ENCODE peak calls at places on chromosome 22, in six cellular contexts. One of them, this sample, is unnamed.

GRCh38 chr22:23696326-23696851 is 5.6 kb downstream of the RGL4 start:
- DNase-seq in HCT116: no peak
- DNase-seq in prostate gland: no peak
- DNase-seq in AG04450: no peak
- DNase-seq in GM12865: peak
- DNase-seq in right cardiac atrium: no peak
- DNase-seq in this sample: no peak

GRCh38 chr22:26410398-26410797 is 18.7 kb upstream of the ASPHD2 start:
- DNase-seq in prostate gland: no peak
- DNase-seq in HCT116: no peak
- DNase-seq in GM12865: no peak
- DNase-seq in right cardiac atrium: no peak
- DNase-seq in AG04450: no peak
- DNase-seq in this sample: no peak

GRCh38 chr22:46895753-46896152 is 133.3 kb downstream of the TBC1D22A start:
- DNase-seq in HCT116: no peak
- DNase-seq in AG04450: no peak
- DNase-seq in right cardiac atrium: no peak
- DNase-seq in prostate gland: no peak
- DNase-seq in GM12865: no peak
- DNase-seq in this sample: no peak

GRCh38 chr22:24117942-24118341 is 63.3 kb upstream of the SUSD2 start:
- DNase-seq in HCT116: no peak
- DNase-seq in prostate gland: no peak
- DNase-seq in GM12865: no peak
- DNase-seq in right cardiac atrium: no peak
- DNase-seq in AG04450: no peak
- DNase-seq in this sample: no peak

GRCh38 chr22:47401976-47402770 is 639.7 kb downstream of the TBC1D22A start:
- DNase-seq in right cardiac atrium: no peak
- DNase-seq in prostate gland: no peak
- DNase-seq in HCT116: no peak
- DNase-seq in AG04450: no peak
- DNase-seq in GM12865: no peak
- DNase-seq in this sample: no peak

GRCh38 chr22:31829505-31829904 is 75.7 kb downstream of the DEPDC5 start:
- DNase-seq in prostate gland: no peak
- DNase-seq in HCT116: peak
- DNase-seq in GM12865: peak
- DNase-seq in AG04450: peak
- DNase-seq in right cardiac atrium: no peak
- DNase-seq in this sample: peak

GRCh38 chr22:39896313-39896996 is 2.9 kb upstream of the ENTHD1 start:
- DNase-seq in AG04450: no peak
- DNase-seq in GM12865: no peak
- DNase-seq in prostate gland: no peak
- DNase-seq in right cardiac atrium: no peak
- DNase-seq in HCT116: no peak
- DNase-seq in this sample: no peak

GRCh38 chr22:22520667-22521602 is 865 bp upstream of the ZNF280A start:
- DNase-seq in AG04450: no peak
- DNase-seq in GM12865: no peak
- DNase-seq in HCT116: no peak
- DNase-seq in right cardiac atrium: no peak
- DNase-seq in prostate gland: no peak
- DNase-seq in this sample: no peak

GRCh38 chr22:38831166-38831945 is 12.5 kb downstream of the NPTXR start:
- DNase-seq in right cardiac atrium: no peak
- DNase-seq in AG04450: peak
- DNase-seq in prostate gland: no peak
- DNase-seq in HCT116: no peak
- DNase-seq in GM12865: no peak
- DNase-seq in this sample: peak

GRCh38 chr22:21736084-21736642 is 569 bp upstream of the YPEL1 start:
- DNase-seq in right cardiac atrium: no peak
- DNase-seq in AG04450: no peak
- DNase-seq in prostate gland: no peak
- DNase-seq in GM12865: no peak
- DNase-seq in HCT116: no peak
- DNase-seq in this sample: no peak

GRCh38 chr22:22229683-22230420 is 14.7 kb upstream of the VPREB1 start:
- DNase-seq in GM12865: no peak
- DNase-seq in AG04450: no peak
- DNase-seq in HCT116: no peak
- DNase-seq in right cardiac atrium: no peak
- DNase-seq in prostate gland: no peak
- DNase-seq in this sample: no peak

GRCh38 chr22:30324008-30324730 is 2.6 kb downstream of the TBC1D10A start:
- DNase-seq in right cardiac atrium: no peak
- DNase-seq in AG04450: no peak
- DNase-seq in prostate gland: no peak
- DNase-seq in HCT116: no peak
- DNase-seq in GM12865: peak
- DNase-seq in this sample: no peak
- H3K4me3 ChIP-seq in right cardiac atrium: peak
- H3K4me3 ChIP-seq in AG04450: peak
- H3K4me3 ChIP-seq in prostate gland: peak
- H3K4me3 ChIP-seq in HCT116: no peak
- H3K4me3 ChIP-seq in GM12865: peak
- H3K4me3 ChIP-seq in this sample: peak

GRCh38 chr22:30079952-30080533 is at the start of gene HORMAD2:
- DNase-seq in HCT116: no peak
- DNase-seq in GM12865: peak
- DNase-seq in prostate gland: no peak
- DNase-seq in right cardiac atrium: peak
- DNase-seq in AG04450: no peak
- DNase-seq in this sample: no peak
- H3K4me3 ChIP-seq in HCT116: no peak
- H3K4me3 ChIP-seq in GM12865: peak
- H3K4me3 ChIP-seq in prostate gland: no peak
- H3K4me3 ChIP-seq in right cardiac atrium: no peak
- H3K4me3 ChIP-seq in AG04450: no peak
- H3K4me3 ChIP-seq in this sample: no peak

DNA sequence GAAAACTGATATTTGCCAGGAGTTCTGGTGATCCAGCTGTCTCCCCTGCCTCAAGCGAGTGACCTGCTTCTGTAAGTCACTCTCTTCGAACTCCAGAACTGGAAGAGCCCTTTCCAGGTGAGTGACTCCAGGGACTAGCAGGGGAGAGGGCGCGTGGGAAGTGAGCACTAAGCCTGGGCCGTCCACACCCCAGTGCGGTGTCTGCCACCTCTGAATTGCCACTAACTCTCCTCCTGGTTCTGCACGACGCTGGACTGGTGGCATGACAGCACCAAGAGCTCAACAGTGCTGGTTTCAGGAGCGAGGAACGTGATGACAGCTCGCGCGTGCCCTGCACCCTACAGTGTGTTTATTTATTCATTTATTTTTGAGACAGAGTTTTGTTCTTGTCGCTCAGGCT is 22.9 kb downstream of the KIAA0930 start:
- DNase-seq in prostate gland: no peak
- DNase-seq in AG04450: no peak
- DNase-seq in HCT116: no peak
- DNase-seq in right cardiac atrium: no peak
- DNase-seq in GM12865: no peak
- DNase-seq in this sample: no peak
- H3K4me3 ChIP-seq in prostate gland: no peak
- H3K4me3 ChIP-seq in AG04450: no peak
- H3K4me3 ChIP-seq in HCT116: no peak
- H3K4me3 ChIP-seq in right cardiac atrium: no peak
- H3K4me3 ChIP-seq in GM12865: no peak
- H3K4me3 ChIP-seq in this sample: no peak

DNA sequence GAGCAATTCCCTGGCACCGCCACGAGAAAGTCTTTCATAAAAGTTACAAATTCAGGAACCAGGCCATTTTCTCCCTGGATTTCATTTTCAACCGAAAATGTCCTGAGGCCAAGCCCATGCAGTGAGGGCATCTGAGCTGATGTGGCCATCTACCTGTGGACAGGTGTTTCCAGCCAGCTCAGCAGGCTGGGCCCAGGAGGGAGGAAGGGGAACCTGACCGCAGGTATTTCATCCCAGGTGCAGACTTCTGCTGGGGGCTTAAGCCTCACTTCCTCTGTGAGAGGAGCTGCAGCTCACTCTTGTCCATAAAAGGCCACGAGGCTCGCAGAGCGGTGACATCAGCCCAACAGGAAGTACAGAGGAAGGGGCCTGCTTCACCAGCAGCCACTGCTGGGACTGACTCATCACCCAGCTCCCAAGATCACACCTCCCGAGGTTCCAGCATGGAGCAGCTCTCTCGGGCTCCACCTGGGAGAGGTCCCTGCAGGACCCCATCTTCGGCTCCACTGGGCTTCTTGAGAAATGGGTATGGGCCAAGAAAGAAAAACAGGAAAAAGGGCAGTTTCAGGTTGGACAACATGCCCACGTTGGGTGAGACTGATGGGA is 56.4 kb downstream of the MYH9 start:
- DNase-seq in right cardiac atrium: peak
- DNase-seq in GM12865: peak
- DNase-seq in AG04450: peak
- DNase-seq in prostate gland: peak
- DNase-seq in HCT116: peak
- DNase-seq in this sample: peak
- H3K4me3 ChIP-seq in right cardiac atrium: no peak
- H3K4me3 ChIP-seq in GM12865: peak
- H3K4me3 ChIP-seq in AG04450: no peak
- H3K4me3 ChIP-seq in prostate gland: no peak
- H3K4me3 ChIP-seq in HCT116: peak
- H3K4me3 ChIP-seq in this sample: no peak

This sample was measured in skeletal muscle cell.